ENCODE peak calls at places on chromosomes 3 and 15, in nine cellular contexts. One of them, this sample, is unnamed.

GRCh38 chr3:184227481-184227935 is 1.9 kb upstream of the VWA5B2 start:
- DNase-seq in A172: peak; percentile 18
- DNase-seq in activated T-helper 1 cell treated with anti-CD3 and anti-CD28 coated beads, Interleukin-12 subunit alpha, Interleukin-12 subunit beta, Interleukin-2, Interleukin-4 antibody, amounts not matched to agents 30 ng/mL and 10 ng/mL and 1 ng/mL, durations not matched to agents 14 hours and 24 hours and 36 hours: peak; percentile 32
- DNase-seq in activated CD8-positive, alpha-beta T cell treated with anti-CD3 and anti-CD28 coated beads, Interleukin-2, amount 10 ng/mL, durations not matched to agents 7 days and 5 days: peak; percentile 62
- DNase-seq in H7: peak; percentile 89
- DNase-seq in upper lobe of right lung: no peak
- DNase-seq in K562: peak; percentile 59
- DNase-seq in cardiac fibroblast: peak; percentile 40
- DNase-seq in dermis blood vessel endothelial cell: peak; percentile 61
- DNase-seq in this sample: peak; percentile 28

GRCh38 chr3:197795200-197795599 is 4.1 kb downstream of the LRCH3 start:
- DNase-seq in activated T-helper 1 cell treated with anti-CD3 and anti-CD28 coated beads, Interleukin-12 subunit alpha, Interleukin-12 subunit beta, Interleukin-2, Interleukin-4 antibody, amounts not matched to agents 30 ng/mL and 10 ng/mL and 1 ng/mL, durations not matched to agents 14 hours and 24 hours and 36 hours: no peak
- DNase-seq in activated CD8-positive, alpha-beta T cell treated with anti-CD3 and anti-CD28 coated beads, Interleukin-2, amount 10 ng/mL, durations not matched to agents 7 days and 5 days: no peak
- DNase-seq in upper lobe of right lung: no peak
- DNase-seq in dermis blood vessel endothelial cell: no peak
- DNase-seq in K562: no peak
- DNase-seq in H7: no peak
- DNase-seq in A172: no peak
- DNase-seq in cardiac fibroblast: peak; percentile 67
- DNase-seq in this sample: peak; percentile 70

GRCh38 chr3:63762180-63762579 is 56.9 kb upstream of the C3orf49 start:
- DNase-seq in H7: no peak
- DNase-seq in activated CD8-positive, alpha-beta T cell treated with anti-CD3 and anti-CD28 coated beads, Interleukin-2, amount 10 ng/mL, durations not matched to agents 7 days and 5 days: no peak
- DNase-seq in cardiac fibroblast: peak; percentile 3
- DNase-seq in dermis blood vessel endothelial cell: no peak
- DNase-seq in A172: no peak
- DNase-seq in activated T-helper 1 cell treated with anti-CD3 and anti-CD28 coated beads, Interleukin-12 subunit alpha, Interleukin-12 subunit beta, Interleukin-2, Interleukin-4 antibody, amounts not matched to agents 30 ng/mL and 10 ng/mL and 1 ng/mL, durations not matched to agents 14 hours and 24 hours and 36 hours: no peak
- DNase-seq in upper lobe of right lung: no peak
- DNase-seq in K562: no peak
- DNase-seq in this sample: peak; percentile 54

GRCh38 chr15:48472756-48473155 is 141.5 kb downstream of the DUT start:
- DNase-seq in cardiac fibroblast: peak; percentile 49
- DNase-seq in dermis blood vessel endothelial cell: peak; percentile 48
- DNase-seq in A172: peak; percentile 66
- DNase-seq in upper lobe of right lung: no peak
- DNase-seq in K562: no peak
- DNase-seq in H7: no peak
- DNase-seq in activated CD8-positive, alpha-beta T cell treated with anti-CD3 and anti-CD28 coated beads, Interleukin-2, amount 10 ng/mL, durations not matched to agents 7 days and 5 days: no peak
- DNase-seq in activated T-helper 1 cell treated with anti-CD3 and anti-CD28 coated beads, Interleukin-12 subunit alpha, Interleukin-12 subunit beta, Interleukin-2, Interleukin-4 antibody, amounts not matched to agents 30 ng/mL and 10 ng/mL and 1 ng/mL, durations not matched to agents 14 hours and 24 hours and 36 hours: no peak
- DNase-seq in this sample: peak; percentile 51

GRCh38 chr15:42092666-42093445 is 1.5 kb downstream of the PLA2G4D start:
- DNase-seq in H7: peak; percentile 39
- DNase-seq in upper lobe of right lung: peak; percentile 58
- DNase-seq in K562: no peak
- DNase-seq in cardiac fibroblast: no peak
- DNase-seq in activated CD8-positive, alpha-beta T cell treated with anti-CD3 and anti-CD28 coated beads, Interleukin-2, amount 10 ng/mL, durations not matched to agents 7 days and 5 days: no peak
- DNase-seq in dermis blood vessel endothelial cell: no peak
- DNase-seq in A172: no peak
- DNase-seq in activated T-helper 1 cell treated with anti-CD3 and anti-CD28 coated beads, Interleukin-12 subunit alpha, Interleukin-12 subunit beta, Interleukin-2, Interleukin-4 antibody, amounts not matched to agents 30 ng/mL and 10 ng/mL and 1 ng/mL, durations not matched to agents 14 hours and 24 hours and 36 hours: no peak
- DNase-seq in this sample: no peak

GRCh38 chr3:98962189-98962930 is 60.9 kb upstream of the DCBLD2 start:
- DNase-seq in upper lobe of right lung: no peak
- DNase-seq in H7: no peak
- DNase-seq in K562: no peak
- DNase-seq in activated CD8-positive, alpha-beta T cell treated with anti-CD3 and anti-CD28 coated beads, Interleukin-2, amount 10 ng/mL, durations not matched to agents 7 days and 5 days: no peak
- DNase-seq in cardiac fibroblast: peak; percentile 38
- DNase-seq in A172: peak; percentile 97
- DNase-seq in activated T-helper 1 cell treated with anti-CD3 and anti-CD28 coated beads, Interleukin-12 subunit alpha, Interleukin-12 subunit beta, Interleukin-2, Interleukin-4 antibody, amounts not matched to agents 30 ng/mL and 10 ng/mL and 1 ng/mL, durations not matched to agents 14 hours and 24 hours and 36 hours: no peak
- DNase-seq in dermis blood vessel endothelial cell: peak; percentile 44
- DNase-seq in this sample: peak; percentile 61

GRCh38 chr15:57375827-57376694 is at the start of gene CGNL1:
- DNase-seq in dermis blood vessel endothelial cell: peak; percentile 49
- DNase-seq in upper lobe of right lung: peak; percentile 82
- DNase-seq in A172: no peak
- DNase-seq in K562: no peak
- DNase-seq in cardiac fibroblast: peak; percentile 59
- DNase-seq in H7: peak; percentile 95
- DNase-seq in activated T-helper 1 cell treated with anti-CD3 and anti-CD28 coated beads, Interleukin-12 subunit alpha, Interleukin-12 subunit beta, Interleukin-2, Interleukin-4 antibody, amounts not matched to agents 30 ng/mL and 10 ng/mL and 1 ng/mL, durations not matched to agents 14 hours and 24 hours and 36 hours: no peak
- DNase-seq in activated CD8-positive, alpha-beta T cell treated with anti-CD3 and anti-CD28 coated beads, Interleukin-2, amount 10 ng/mL, durations not matched to agents 7 days and 5 days: no peak
- DNase-seq in this sample: no peak

GRCh38 chr15:70252056-70252935 is 154.6 kb upstream of the TLE3 start:
- DNase-seq in activated T-helper 1 cell treated with anti-CD3 and anti-CD28 coated beads, Interleukin-12 subunit alpha, Interleukin-12 subunit beta, Interleukin-2, Interleukin-4 antibody, amounts not matched to agents 30 ng/mL and 10 ng/mL and 1 ng/mL, durations not matched to agents 14 hours and 24 hours and 36 hours: no peak
- DNase-seq in A172: no peak
- DNase-seq in dermis blood vessel endothelial cell: no peak
- DNase-seq in cardiac fibroblast: no peak
- DNase-seq in H7: peak; percentile 46
- DNase-seq in activated CD8-positive, alpha-beta T cell treated with anti-CD3 and anti-CD28 coated beads, Interleukin-2, amount 10 ng/mL, durations not matched to agents 7 days and 5 days: no peak
- DNase-seq in upper lobe of right lung: peak; percentile 45
- DNase-seq in K562: no peak
- DNase-seq in this sample: no peak

GRCh38 chr3:188937389-188937788 is 234.4 kb upstream of the TPRG1 start:
- DNase-seq in upper lobe of right lung: no peak
- DNase-seq in cardiac fibroblast: peak; percentile 51
- DNase-seq in H7: peak; percentile 43
- DNase-seq in activated CD8-positive, alpha-beta T cell treated with anti-CD3 and anti-CD28 coated beads, Interleukin-2, amount 10 ng/mL, durations not matched to agents 7 days and 5 days: no peak
- DNase-seq in K562: no peak
- DNase-seq in dermis blood vessel endothelial cell: peak; percentile 96
- DNase-seq in activated T-helper 1 cell treated with anti-CD3 and anti-CD28 coated beads, Interleukin-12 subunit alpha, Interleukin-12 subunit beta, Interleukin-2, Interleukin-4 antibody, amounts not matched to agents 30 ng/mL and 10 ng/mL and 1 ng/mL, durations not matched to agents 14 hours and 24 hours and 36 hours: no peak
- DNase-seq in A172: peak; percentile 42
- DNase-seq in this sample: no peak

GRCh38 chr3:176430244-176430893 is 766.9 kb downstream of the TBL1XR1 start:
- DNase-seq in H7: peak; percentile 18
- DNase-seq in cardiac fibroblast: peak; percentile 68
- DNase-seq in activated CD8-positive, alpha-beta T cell treated with anti-CD3 and anti-CD28 coated beads, Interleukin-2, amount 10 ng/mL, durations not matched to agents 7 days and 5 days: no peak
- DNase-seq in K562: peak; percentile 11
- DNase-seq in upper lobe of right lung: no peak
- DNase-seq in activated T-helper 1 cell treated with anti-CD3 and anti-CD28 coated beads, Interleukin-12 subunit alpha, Interleukin-12 subunit beta, Interleukin-2, Interleukin-4 antibody, amounts not matched to agents 30 ng/mL and 10 ng/mL and 1 ng/mL, durations not matched to agents 14 hours and 24 hours and 36 hours: no peak
- DNase-seq in dermis blood vessel endothelial cell: peak; percentile 26
- DNase-seq in A172: peak; percentile 29
- DNase-seq in this sample: peak; percentile 53

GRCh38 chr15:92130244-92130643 is 263.4 kb upstream of the ST8SIA2 start:
- DNase-seq in K562: no peak
- DNase-seq in upper lobe of right lung: no peak
- DNase-seq in activated CD8-positive, alpha-beta T cell treated with anti-CD3 and anti-CD28 coated beads, Interleukin-2, amount 10 ng/mL, durations not matched to agents 7 days and 5 days: no peak
- DNase-seq in dermis blood vessel endothelial cell: no peak
- DNase-seq in H7: no peak
- DNase-seq in A172: no peak
- DNase-seq in cardiac fibroblast: no peak
- DNase-seq in activated T-helper 1 cell treated with anti-CD3 and anti-CD28 coated beads, Interleukin-12 subunit alpha, Interleukin-12 subunit beta, Interleukin-2, Interleukin-4 antibody, amounts not matched to agents 30 ng/mL and 10 ng/mL and 1 ng/mL, durations not matched to agents 14 hours and 24 hours and 36 hours: no peak
- DNase-seq in this sample: no peak

GRCh38 chr15:63573533-63573932 is 23.7 kb upstream of the FBXL22 start:
- DNase-seq in dermis blood vessel endothelial cell: no peak
- DNase-seq in cardiac fibroblast: peak; percentile 25
- DNase-seq in upper lobe of right lung: no peak
- DNase-seq in K562: peak; percentile 47
- DNase-seq in activated T-helper 1 cell treated with anti-CD3 and anti-CD28 coated beads, Interleukin-12 subunit alpha, Interleukin-12 subunit beta, Interleukin-2, Interleukin-4 antibody, amounts not matched to agents 30 ng/mL and 10 ng/mL and 1 ng/mL, durations not matched to agents 14 hours and 24 hours and 36 hours: no peak
- DNase-seq in activated CD8-positive, alpha-beta T cell treated with anti-CD3 and anti-CD28 coated beads, Interleukin-2, amount 10 ng/mL, durations not matched to agents 7 days and 5 days: no peak
- DNase-seq in A172: no peak
- DNase-seq in H7: no peak
- DNase-seq in this sample: peak; percentile 27

GRCh38 chr3:14467723-14468620 is 65.6 kb downstream of the SLC6A6 start:
- DNase-seq in A172: no peak
- DNase-seq in H7: peak; percentile 96
- DNase-seq in activated CD8-positive, alpha-beta T cell treated with anti-CD3 and anti-CD28 coated beads, Interleukin-2, amount 10 ng/mL, durations not matched to agents 7 days and 5 days: peak; percentile 44
- DNase-seq in activated T-helper 1 cell treated with anti-CD3 and anti-CD28 coated beads, Interleukin-12 subunit alpha, Interleukin-12 subunit beta, Interleukin-2, Interleukin-4 antibody, amounts not matched to agents 30 ng/mL and 10 ng/mL and 1 ng/mL, durations not matched to agents 14 hours and 24 hours and 36 hours: peak; percentile 23
- DNase-seq in upper lobe of right lung: no peak
- DNase-seq in cardiac fibroblast: peak; percentile 54
- DNase-seq in K562: peak; percentile 47
- DNase-seq in dermis blood vessel endothelial cell: peak; percentile 66
- DNase-seq in this sample: peak; percentile 26

GRCh38 chr15:67146875-67147381 is 81.5 kb downstream of the SMAD3 start:
- DNase-seq in H7: no peak
- DNase-seq in K562: peak; percentile 11
- DNase-seq in activated T-helper 1 cell treated with anti-CD3 and anti-CD28 coated beads, Interleukin-12 subunit alpha, Interleukin-12 subunit beta, Interleukin-2, Interleukin-4 antibody, amounts not matched to agents 30 ng/mL and 10 ng/mL and 1 ng/mL, durations not matched to agents 14 hours and 24 hours and 36 hours: peak; percentile 22
- DNase-seq in cardiac fibroblast: peak; percentile 92
- DNase-seq in dermis blood vessel endothelial cell: peak; percentile 96
- DNase-seq in activated CD8-positive, alpha-beta T cell treated with anti-CD3 and anti-CD28 coated beads, Interleukin-2, amount 10 ng/mL, durations not matched to agents 7 days and 5 days: no peak
- DNase-seq in A172: peak; percentile 62
- DNase-seq in upper lobe of right lung: no peak
- DNase-seq in this sample: peak; percentile 94

GRCh38 chr15:62766599-62766998 is 275.9 kb upstream of the TPM1 start:
- DNase-seq in cardiac fibroblast: peak; percentile 26
- DNase-seq in upper lobe of right lung: no peak
- DNase-seq in K562: no peak
- DNase-seq in dermis blood vessel endothelial cell: no peak
- DNase-seq in H7: no peak
- DNase-seq in activated T-helper 1 cell treated with anti-CD3 and anti-CD28 coated beads, Interleukin-12 subunit alpha, Interleukin-12 subunit beta, Interleukin-2, Interleukin-4 antibody, amounts not matched to agents 30 ng/mL and 10 ng/mL and 1 ng/mL, durations not matched to agents 14 hours and 24 hours and 36 hours: no peak
- DNase-seq in A172: peak; percentile 25
- DNase-seq in activated CD8-positive, alpha-beta T cell treated with anti-CD3 and anti-CD28 coated beads, Interleukin-2, amount 10 ng/mL, durations not matched to agents 7 days and 5 days: no peak
- DNase-seq in this sample: no peak

GRCh38 chr3:33277193-33277882 is at the start of gene FBXL2:
- DNase-seq in cardiac fibroblast: peak; percentile 75
- DNase-seq in activated CD8-positive, alpha-beta T cell treated with anti-CD3 and anti-CD28 coated beads, Interleukin-2, amount 10 ng/mL, durations not matched to agents 7 days and 5 days: peak; percentile 26
- DNase-seq in K562: peak; percentile 91
- DNase-seq in H7: peak; percentile 97
- DNase-seq in A172: peak; percentile 69
- DNase-seq in activated T-helper 1 cell treated with anti-CD3 and anti-CD28 coated beads, Interleukin-12 subunit alpha, Interleukin-12 subunit beta, Interleukin-2, Interleukin-4 antibody, amounts not matched to agents 30 ng/mL and 10 ng/mL and 1 ng/mL, durations not matched to agents 14 hours and 24 hours and 36 hours: no peak
- DNase-seq in upper lobe of right lung: peak; percentile 90
- DNase-seq in dermis blood vessel endothelial cell: peak; percentile 88
- DNase-seq in this sample: peak; percentile 56

GRCh38 chr3:10299175-10299574 is 6.4 kb upstream of the GHRL start:
- DNase-seq in upper lobe of right lung: no peak
- DNase-seq in A172: no peak
- DNase-seq in K562: no peak
- DNase-seq in dermis blood vessel endothelial cell: no peak
- DNase-seq in H7: no peak
- DNase-seq in activated CD8-positive, alpha-beta T cell treated with anti-CD3 and anti-CD28 coated beads, Interleukin-2, amount 10 ng/mL, durations not matched to agents 7 days and 5 days: no peak
- DNase-seq in activated T-helper 1 cell treated with anti-CD3 and anti-CD28 coated beads, Interleukin-12 subunit alpha, Interleukin-12 subunit beta, Interleukin-2, Interleukin-4 antibody, amounts not matched to agents 30 ng/mL and 10 ng/mL and 1 ng/mL, durations not matched to agents 14 hours and 24 hours and 36 hours: no peak
- DNase-seq in cardiac fibroblast: peak; percentile 41
- DNase-seq in this sample: peak; percentile 56

GRCh38 chr3:47791193-47791855 is 9.6 kb upstream of the SMARCC1 start:
- DNase-seq in A172: no peak
- DNase-seq in upper lobe of right lung: no peak
- DNase-seq in activated T-helper 1 cell treated with anti-CD3 and anti-CD28 coated beads, Interleukin-12 subunit alpha, Interleukin-12 subunit beta, Interleukin-2, Interleukin-4 antibody, amounts not matched to agents 30 ng/mL and 10 ng/mL and 1 ng/mL, durations not matched to agents 14 hours and 24 hours and 36 hours: no peak
- DNase-seq in H7: no peak
- DNase-seq in K562: no peak
- DNase-seq in dermis blood vessel endothelial cell: no peak
- DNase-seq in cardiac fibroblast: no peak
- DNase-seq in activated CD8-positive, alpha-beta T cell treated with anti-CD3 and anti-CD28 coated beads, Interleukin-2, amount 10 ng/mL, durations not matched to agents 7 days and 5 days: no peak
- DNase-seq in this sample: no peak

GRCh38 chr3:123411340-123412040 is 37.4 kb downstream of the ADCY5 start:
- DNase-seq in activated CD8-positive, alpha-beta T cell treated with anti-CD3 and anti-CD28 coated beads, Interleukin-2, amount 10 ng/mL, durations not matched to agents 7 days and 5 days: no peak
- DNase-seq in cardiac fibroblast: no peak
- DNase-seq in activated T-helper 1 cell treated with anti-CD3 and anti-CD28 coated beads, Interleukin-12 subunit alpha, Interleukin-12 subunit beta, Interleukin-2, Interleukin-4 antibody, amounts not matched to agents 30 ng/mL and 10 ng/mL and 1 ng/mL, durations not matched to agents 14 hours and 24 hours and 36 hours: no peak
- DNase-seq in H7: no peak
- DNase-seq in A172: no peak
- DNase-seq in K562: no peak
- DNase-seq in dermis blood vessel endothelial cell: no peak
- DNase-seq in upper lobe of right lung: no peak
- DNase-seq in this sample: no peak

GRCh38 chr3:119601154-119601553 is 3.5 kb downstream of the PLA1A start:
- DNase-seq in H7: no peak
- DNase-seq in upper lobe of right lung: no peak
- DNase-seq in activated CD8-positive, alpha-beta T cell treated with anti-CD3 and anti-CD28 coated beads, Interleukin-2, amount 10 ng/mL, durations not matched to agents 7 days and 5 days: no peak
- DNase-seq in activated T-helper 1 cell treated with anti-CD3 and anti-CD28 coated beads, Interleukin-12 subunit alpha, Interleukin-12 subunit beta, Interleukin-2, Interleukin-4 antibody, amounts not matched to agents 30 ng/mL and 10 ng/mL and 1 ng/mL, durations not matched to agents 14 hours and 24 hours and 36 hours: no peak
- DNase-seq in A172: no peak
- DNase-seq in dermis blood vessel endothelial cell: no peak
- DNase-seq in cardiac fibroblast: no peak
- DNase-seq in K562: no peak
- DNase-seq in this sample: no peak

GRCh38 chr3:1960506-1960905 is 138.2 kb upstream of the CNTN4 start:
- DNase-seq in H7: no peak
- DNase-seq in A172: no peak
- DNase-seq in upper lobe of right lung: no peak
- DNase-seq in activated CD8-positive, alpha-beta T cell treated with anti-CD3 and anti-CD28 coated beads, Interleukin-2, amount 10 ng/mL, durations not matched to agents 7 days and 5 days: no peak
- DNase-seq in activated T-helper 1 cell treated with anti-CD3 and anti-CD28 coated beads, Interleukin-12 subunit alpha, Interleukin-12 subunit beta, Interleukin-2, Interleukin-4 antibody, amounts not matched to agents 30 ng/mL and 10 ng/mL and 1 ng/mL, durations not matched to agents 14 hours and 24 hours and 36 hours: no peak
- DNase-seq in cardiac fibroblast: no peak
- DNase-seq in dermis blood vessel endothelial cell: no peak
- DNase-seq in K562: no peak
- DNase-seq in this sample: no peak

GRCh38 chr3:184907941-184908649 is 96.1 kb downstream of the VPS8 start:
- DNase-seq in A172: no peak
- DNase-seq in dermis blood vessel endothelial cell: no peak
- DNase-seq in activated T-helper 1 cell treated with anti-CD3 and anti-CD28 coated beads, Interleukin-12 subunit alpha, Interleukin-12 subunit beta, Interleukin-2, Interleukin-4 antibody, amounts not matched to agents 30 ng/mL and 10 ng/mL and 1 ng/mL, durations not matched to agents 14 hours and 24 hours and 36 hours: no peak
- DNase-seq in upper lobe of right lung: no peak
- DNase-seq in activated CD8-positive, alpha-beta T cell treated with anti-CD3 and anti-CD28 coated beads, Interleukin-2, amount 10 ng/mL, durations not matched to agents 7 days and 5 days: no peak
- DNase-seq in H7: no peak
- DNase-seq in cardiac fibroblast: no peak
- DNase-seq in K562: no peak
- DNase-seq in this sample: no peak

GRCh38 chr3:9380014-9380413 is 17.2 kb downstream of the THUMPD3 start:
- DNase-seq in dermis blood vessel endothelial cell: no peak
- DNase-seq in K562: no peak
- DNase-seq in activated CD8-positive, alpha-beta T cell treated with anti-CD3 and anti-CD28 coated beads, Interleukin-2, amount 10 ng/mL, durations not matched to agents 7 days and 5 days: no peak
- DNase-seq in A172: no peak
- DNase-seq in H7: no peak
- DNase-seq in activated T-helper 1 cell treated with anti-CD3 and anti-CD28 coated beads, Interleukin-12 subunit alpha, Interleukin-12 subunit beta, Interleukin-2, Interleukin-4 antibody, amounts not matched to agents 30 ng/mL and 10 ng/mL and 1 ng/mL, durations not matched to agents 14 hours and 24 hours and 36 hours: no peak
- DNase-seq in upper lobe of right lung: no peak
- DNase-seq in cardiac fibroblast: no peak
- DNase-seq in this sample: no peak

GRCh38 chr3:134568790-134569189 is 82.0 kb downstream of the KY start:
- DNase-seq in activated T-helper 1 cell treated with anti-CD3 and anti-CD28 coated beads, Interleukin-12 subunit alpha, Interleukin-12 subunit beta, Interleukin-2, Interleukin-4 antibody, amounts not matched to agents 30 ng/mL and 10 ng/mL and 1 ng/mL, durations not matched to agents 14 hours and 24 hours and 36 hours: no peak
- DNase-seq in A172: no peak
- DNase-seq in cardiac fibroblast: no peak
- DNase-seq in activated CD8-positive, alpha-beta T cell treated with anti-CD3 and anti-CD28 coated beads, Interleukin-2, amount 10 ng/mL, durations not matched to agents 7 days and 5 days: no peak
- DNase-seq in K562: no peak
- DNase-seq in upper lobe of right lung: no peak
- DNase-seq in dermis blood vessel endothelial cell: no peak
- DNase-seq in H7: no peak
- DNase-seq in this sample: no peak

GRCh38 chr3:129595544-129596193 is 10.8 kb downstream of the PLXND1 start:
- DNase-seq in activated T-helper 1 cell treated with anti-CD3 and anti-CD28 coated beads, Interleukin-12 subunit alpha, Interleukin-12 subunit beta, Interleukin-2, Interleukin-4 antibody, amounts not matched to agents 30 ng/mL and 10 ng/mL and 1 ng/mL, durations not matched to agents 14 hours and 24 hours and 36 hours: no peak
- DNase-seq in cardiac fibroblast: no peak
- DNase-seq in dermis blood vessel endothelial cell: no peak
- DNase-seq in K562: no peak
- DNase-seq in H7: no peak
- DNase-seq in activated CD8-positive, alpha-beta T cell treated with anti-CD3 and anti-CD28 coated beads, Interleukin-2, amount 10 ng/mL, durations not matched to agents 7 days and 5 days: no peak
- DNase-seq in upper lobe of right lung: no peak
- DNase-seq in A172: no peak
- DNase-seq in this sample: peak; percentile 47

GRCh38 chr3:98325055-98325454 is 28.6 kb upstream of the OR5K4 start:
- DNase-seq in activated CD8-positive, alpha-beta T cell treated with anti-CD3 and anti-CD28 coated beads, Interleukin-2, amount 10 ng/mL, durations not matched to agents 7 days and 5 days: no peak
- DNase-seq in A172: no peak
- DNase-seq in dermis blood vessel endothelial cell: no peak
- DNase-seq in upper lobe of right lung: no peak
- DNase-seq in H7: peak; percentile 4
- DNase-seq in K562: peak; percentile 0
- DNase-seq in activated T-helper 1 cell treated with anti-CD3 and anti-CD28 coated beads, Interleukin-12 subunit alpha, Interleukin-12 subunit beta, Interleukin-2, Interleukin-4 antibody, amounts not matched to agents 30 ng/mL and 10 ng/mL and 1 ng/mL, durations not matched to agents 14 hours and 24 hours and 36 hours: no peak
- DNase-seq in cardiac fibroblast: no peak
- DNase-seq in this sample: no peak

GRCh38 chr3:192273611-192274010 is 453.7 kb downstream of the FGF12 start:
- DNase-seq in H7: no peak
- DNase-seq in activated CD8-positive, alpha-beta T cell treated with anti-CD3 and anti-CD28 coated beads, Interleukin-2, amount 10 ng/mL, durations not matched to agents 7 days and 5 days: no peak
- DNase-seq in activated T-helper 1 cell treated with anti-CD3 and anti-CD28 coated beads, Interleukin-12 subunit alpha, Interleukin-12 subunit beta, Interleukin-2, Interleukin-4 antibody, amounts not matched to agents 30 ng/mL and 10 ng/mL and 1 ng/mL, durations not matched to agents 14 hours and 24 hours and 36 hours: no peak
- DNase-seq in upper lobe of right lung: no peak
- DNase-seq in K562: no peak
- DNase-seq in cardiac fibroblast: no peak
- DNase-seq in A172: no peak
- DNase-seq in dermis blood vessel endothelial cell: no peak
- DNase-seq in this sample: no peak

GRCh38 chr3:6805236-6805635 is 55.7 kb upstream of the GRM7 start:
- DNase-seq in dermis blood vessel endothelial cell: no peak
- DNase-seq in activated CD8-positive, alpha-beta T cell treated with anti-CD3 and anti-CD28 coated beads, Interleukin-2, amount 10 ng/mL, durations not matched to agents 7 days and 5 days: no peak
- DNase-seq in upper lobe of right lung: no peak
- DNase-seq in H7: no peak
- DNase-seq in cardiac fibroblast: no peak
- DNase-seq in activated T-helper 1 cell treated with anti-CD3 and anti-CD28 coated beads, Interleukin-12 subunit alpha, Interleukin-12 subunit beta, Interleukin-2, Interleukin-4 antibody, amounts not matched to agents 30 ng/mL and 10 ng/mL and 1 ng/mL, durations not matched to agents 14 hours and 24 hours and 36 hours: no peak
- DNase-seq in A172: no peak
- DNase-seq in K562: no peak
- DNase-seq in this sample: no peak

GRCh38 chr3:42631650-42632049 is 21.8 kb upstream of the ZBTB47 start:
- DNase-seq in activated CD8-positive, alpha-beta T cell treated with anti-CD3 and anti-CD28 coated beads, Interleukin-2, amount 10 ng/mL, durations not matched to agents 7 days and 5 days: no peak
- DNase-seq in activated T-helper 1 cell treated with anti-CD3 and anti-CD28 coated beads, Interleukin-12 subunit alpha, Interleukin-12 subunit beta, Interleukin-2, Interleukin-4 antibody, amounts not matched to agents 30 ng/mL and 10 ng/mL and 1 ng/mL, durations not matched to agents 14 hours and 24 hours and 36 hours: no peak
- DNase-seq in dermis blood vessel endothelial cell: no peak
- DNase-seq in upper lobe of right lung: no peak
- DNase-seq in H7: peak; percentile 20
- DNase-seq in A172: no peak
- DNase-seq in K562: no peak
- DNase-seq in cardiac fibroblast: no peak
- DNase-seq in this sample: no peak

GRCh38 chr3:197793246-197793645 is 2.2 kb downstream of the LRCH3 start:
- DNase-seq in dermis blood vessel endothelial cell: peak; percentile 86
- DNase-seq in H7: no peak
- DNase-seq in upper lobe of right lung: no peak
- DNase-seq in activated T-helper 1 cell treated with anti-CD3 and anti-CD28 coated beads, Interleukin-12 subunit alpha, Interleukin-12 subunit beta, Interleukin-2, Interleukin-4 antibody, amounts not matched to agents 30 ng/mL and 10 ng/mL and 1 ng/mL, durations not matched to agents 14 hours and 24 hours and 36 hours: no peak
- DNase-seq in activated CD8-positive, alpha-beta T cell treated with anti-CD3 and anti-CD28 coated beads, Interleukin-2, amount 10 ng/mL, durations not matched to agents 7 days and 5 days: no peak
- DNase-seq in K562: no peak
- DNase-seq in A172: peak; percentile 22
- DNase-seq in cardiac fibroblast: peak; percentile 25
- DNase-seq in this sample: peak; percentile 65

GRCh38 chr3:171525437-171525836 is 65.2 kb upstream of the TNIK start:
- DNase-seq in H7: no peak
- DNase-seq in cardiac fibroblast: no peak
- DNase-seq in K562: no peak
- DNase-seq in upper lobe of right lung: no peak
- DNase-seq in A172: no peak
- DNase-seq in dermis blood vessel endothelial cell: no peak
- DNase-seq in activated CD8-positive, alpha-beta T cell treated with anti-CD3 and anti-CD28 coated beads, Interleukin-2, amount 10 ng/mL, durations not matched to agents 7 days and 5 days: no peak
- DNase-seq in activated T-helper 1 cell treated with anti-CD3 and anti-CD28 coated beads, Interleukin-12 subunit alpha, Interleukin-12 subunit beta, Interleukin-2, Interleukin-4 antibody, amounts not matched to agents 30 ng/mL and 10 ng/mL and 1 ng/mL, durations not matched to agents 14 hours and 24 hours and 36 hours: no peak
- DNase-seq in this sample: peak; percentile 33